ENCODE peak calls at places on chromosomes 11 and 22, in six cellular contexts. One of them, this sample, is unnamed.
A peak's percentile ranks its signal among the peaks of the same experiment; 100 is the strongest.

GRCh38 chr11:96341237-96342130 is 1.5 kb downstream of the MAML2 start:
- DNase-seq in mucosa of descending colon: peak; percentile 83
- DNase-seq in lung: no peak
- DNase-seq in fibroblast of lung: peak; percentile 45
- DNase-seq in astrocyte: no peak
- DNase-seq in body of pancreas: peak; percentile 33
- DNase-seq in this sample: peak; percentile 46

GRCh38 chr11:24622262-24622661 is 125.4 kb downstream of the LUZP2 start:
- DNase-seq in mucosa of descending colon: no peak
- DNase-seq in lung: no peak
- DNase-seq in fibroblast of lung: no peak
- DNase-seq in astrocyte: no peak
- DNase-seq in body of pancreas: no peak
- DNase-seq in this sample: no peak

GRCh38 chr11:77205467-77206263 is 77.6 kb downstream of the MYO7A start:
- DNase-seq in mucosa of descending colon: no peak
- DNase-seq in lung: no peak
- DNase-seq in fibroblast of lung: no peak
- DNase-seq in astrocyte: no peak
- DNase-seq in body of pancreas: no peak
- DNase-seq in this sample: no peak

GRCh38 chr11:28835317-28835716 is 727.1 kb downstream of the METTL15 start:
- DNase-seq in mucosa of descending colon: no peak
- DNase-seq in lung: no peak
- DNase-seq in fibroblast of lung: no peak
- DNase-seq in astrocyte: no peak
- DNase-seq in body of pancreas: no peak
- DNase-seq in this sample: no peak

GRCh38 chr11:32392840-32393239 is 42.5 kb downstream of the WT1 start:
- DNase-seq in mucosa of descending colon: no peak
- DNase-seq in lung: no peak
- DNase-seq in fibroblast of lung: no peak
- DNase-seq in astrocyte: no peak
- DNase-seq in body of pancreas: no peak
- DNase-seq in this sample: no peak

GRCh38 chr11:116376054-116376453 is 396.7 kb downstream of the BUD13 start:
- DNase-seq in mucosa of descending colon: no peak
- DNase-seq in lung: no peak
- DNase-seq in fibroblast of lung: no peak
- DNase-seq in astrocyte: no peak
- DNase-seq in body of pancreas: no peak
- DNase-seq in this sample: no peak

GRCh38 chr11:124643605-124644425 is 21.2 kb downstream of the TBRG1 start:
- DNase-seq in mucosa of descending colon: no peak
- DNase-seq in lung: no peak
- DNase-seq in fibroblast of lung: peak; percentile 98
- DNase-seq in astrocyte: peak; percentile 98
- DNase-seq in body of pancreas: no peak
- DNase-seq in this sample: no peak

GRCh38 chr11:45146072-45147016 is at the start of gene PRDM11:
- DNase-seq in mucosa of descending colon: peak; percentile 61
- DNase-seq in lung: peak; percentile 71
- DNase-seq in fibroblast of lung: peak; percentile 74
- DNase-seq in astrocyte: peak; percentile 52
- DNase-seq in body of pancreas: peak; percentile 79
- DNase-seq in this sample: peak; percentile 82

GRCh38 chr22:41204066-41204465 is 1.0 kb upstream of the L3MBTL2 start:
- DNase-seq in mucosa of descending colon: no peak
- DNase-seq in lung: no peak
- DNase-seq in fibroblast of lung: no peak
- DNase-seq in astrocyte: no peak
- DNase-seq in body of pancreas: no peak
- DNase-seq in this sample: no peak

GRCh38 chr11:65625628-65626342 is 10.2 kb downstream of the PCNX3 start:
- DNase-seq in mucosa of descending colon: no peak
- DNase-seq in lung: peak; percentile 57
- DNase-seq in fibroblast of lung: no peak
- DNase-seq in astrocyte: no peak
- DNase-seq in body of pancreas: peak; percentile 67
- DNase-seq in this sample: peak; percentile 64

GRCh38 chr11:6027501-6027900 is 3.1 kb downstream of the OR56A1 start:
- DNase-seq in mucosa of descending colon: no peak
- DNase-seq in lung: no peak
- DNase-seq in fibroblast of lung: no peak
- DNase-seq in astrocyte: no peak
- DNase-seq in body of pancreas: no peak
- DNase-seq in this sample: no peak

GRCh38 chr11:6440906-6441358 is at the start of gene HPX:
- DNase-seq in mucosa of descending colon: no peak
- DNase-seq in lung: no peak
- DNase-seq in fibroblast of lung: no peak
- DNase-seq in astrocyte: no peak
- DNase-seq in body of pancreas: no peak
- DNase-seq in this sample: no peak

GRCh38 chr11:9362393-9362863 is 22.0 kb upstream of the IPO7 start:
- DNase-seq in mucosa of descending colon: no peak
- DNase-seq in lung: no peak
- DNase-seq in fibroblast of lung: no peak
- DNase-seq in astrocyte: no peak
- DNase-seq in body of pancreas: no peak
- DNase-seq in this sample: no peak

GRCh38 chr11:83033972-83034672 is 37.6 kb downstream of the RAB30 start:
- DNase-seq in mucosa of descending colon: peak; percentile 52
- DNase-seq in lung: no peak
- DNase-seq in fibroblast of lung: peak; percentile 88
- DNase-seq in astrocyte: peak; percentile 81
- DNase-seq in body of pancreas: peak; percentile 54
- DNase-seq in this sample: no peak

GRCh38 chr11:102592634-102593581 is 32.2 kb downstream of the MMP20 start:
- DNase-seq in mucosa of descending colon: no peak
- DNase-seq in lung: no peak
- DNase-seq in fibroblast of lung: peak; percentile 26
- DNase-seq in astrocyte: no peak
- DNase-seq in body of pancreas: no peak
- DNase-seq in this sample: peak; percentile 8

GRCh38 chr22:20025401-20026203 is 4.7 kb downstream of the TANGO2 start:
- DNase-seq in mucosa of descending colon: peak; percentile 39
- DNase-seq in lung: no peak
- DNase-seq in fibroblast of lung: no peak
- DNase-seq in astrocyte: no peak
- DNase-seq in body of pancreas: no peak
- DNase-seq in this sample: no peak

GRCh38 chr11:116104480-116105174 is 600.4 kb upstream of the CADM1 start:
- DNase-seq in mucosa of descending colon: no peak
- DNase-seq in lung: no peak
- DNase-seq in fibroblast of lung: no peak
- DNase-seq in astrocyte: no peak
- DNase-seq in body of pancreas: no peak
- DNase-seq in this sample: no peak

GRCh38 chr22:31871475-31871874 is 72.9 kb upstream of the YWHAH start:
- DNase-seq in mucosa of descending colon: no peak
- DNase-seq in lung: no peak
- DNase-seq in fibroblast of lung: no peak
- DNase-seq in astrocyte: no peak
- DNase-seq in body of pancreas: no peak
- DNase-seq in this sample: no peak

GRCh38 chr11:94504689-94505293 is 7.5 kb upstream of the C11orf97 start:
- DNase-seq in mucosa of descending colon: no peak
- DNase-seq in lung: no peak
- DNase-seq in fibroblast of lung: peak; percentile 41
- DNase-seq in astrocyte: peak; percentile 24
- DNase-seq in body of pancreas: no peak
- DNase-seq in this sample: no peak

GRCh38 chr22:42324566-42324965 is 54.1 kb upstream of the TCF20 start:
- DNase-seq in mucosa of descending colon: no peak
- DNase-seq in lung: no peak
- DNase-seq in fibroblast of lung: no peak
- DNase-seq in astrocyte: no peak
- DNase-seq in body of pancreas: no peak
- DNase-seq in this sample: no peak

GRCh38 chr11:116454020-116454645 is 318.7 kb downstream of the BUD13 start:
- DNase-seq in mucosa of descending colon: no peak
- DNase-seq in lung: peak; percentile 39
- DNase-seq in fibroblast of lung: peak; percentile 28
- DNase-seq in astrocyte: peak; percentile 12
- DNase-seq in body of pancreas: peak; percentile 45
- DNase-seq in this sample: peak; percentile 47

GRCh38 chr11:64288353-64288750 is 2.7 kb downstream of the GPR137 start:
- DNase-seq in mucosa of descending colon: no peak
- DNase-seq in lung: no peak
- DNase-seq in fibroblast of lung: no peak
- DNase-seq in astrocyte: no peak
- DNase-seq in body of pancreas: no peak
- DNase-seq in this sample: no peak

GRCh38 chr11:74493816-74494630 is 499 bp upstream of the LIPT2 start:
- DNase-seq in mucosa of descending colon: no peak
- DNase-seq in lung: no peak
- DNase-seq in fibroblast of lung: no peak
- DNase-seq in astrocyte: no peak
- DNase-seq in body of pancreas: no peak
- DNase-seq in this sample: no peak

GRCh38 chr22:17047656-17048055 is 37.1 kb upstream of the IL17RA start:
- DNase-seq in mucosa of descending colon: no peak
- DNase-seq in lung: no peak
- DNase-seq in fibroblast of lung: no peak
- DNase-seq in astrocyte: no peak
- DNase-seq in body of pancreas: no peak
- DNase-seq in this sample: no peak

GRCh38 chr22:31538815-31539214 is 42.5 kb downstream of the SFI1 start:
- DNase-seq in mucosa of descending colon: no peak
- DNase-seq in lung: no peak
- DNase-seq in fibroblast of lung: no peak
- DNase-seq in astrocyte: no peak
- DNase-seq in body of pancreas: no peak
- DNase-seq in this sample: no peak

GRCh38 chr22:47250995-47251765 is 488.7 kb downstream of the TBC1D22A start:
- DNase-seq in mucosa of descending colon: no peak
- DNase-seq in lung: no peak
- DNase-seq in fibroblast of lung: no peak
- DNase-seq in astrocyte: no peak
- DNase-seq in body of pancreas: no peak
- DNase-seq in this sample: no peak
- H3K9me3 ChIP-seq in mucosa of descending colon: no peaks in the 10 kb centered on the region
- H3K9me3 ChIP-seq in lung: no peaks in the 10 kb centered on the region
- H3K9me3 ChIP-seq in fibroblast of lung: no peaks in the 10 kb centered on the region
- H3K9me3 ChIP-seq in astrocyte: no peaks in the 10 kb centered on the region
- H3K9me3 ChIP-seq in body of pancreas: no peaks in the 10 kb centered on the region
- H3K9me3 ChIP-seq in this sample: no peaks in the 10 kb centered on the region

DNA sequence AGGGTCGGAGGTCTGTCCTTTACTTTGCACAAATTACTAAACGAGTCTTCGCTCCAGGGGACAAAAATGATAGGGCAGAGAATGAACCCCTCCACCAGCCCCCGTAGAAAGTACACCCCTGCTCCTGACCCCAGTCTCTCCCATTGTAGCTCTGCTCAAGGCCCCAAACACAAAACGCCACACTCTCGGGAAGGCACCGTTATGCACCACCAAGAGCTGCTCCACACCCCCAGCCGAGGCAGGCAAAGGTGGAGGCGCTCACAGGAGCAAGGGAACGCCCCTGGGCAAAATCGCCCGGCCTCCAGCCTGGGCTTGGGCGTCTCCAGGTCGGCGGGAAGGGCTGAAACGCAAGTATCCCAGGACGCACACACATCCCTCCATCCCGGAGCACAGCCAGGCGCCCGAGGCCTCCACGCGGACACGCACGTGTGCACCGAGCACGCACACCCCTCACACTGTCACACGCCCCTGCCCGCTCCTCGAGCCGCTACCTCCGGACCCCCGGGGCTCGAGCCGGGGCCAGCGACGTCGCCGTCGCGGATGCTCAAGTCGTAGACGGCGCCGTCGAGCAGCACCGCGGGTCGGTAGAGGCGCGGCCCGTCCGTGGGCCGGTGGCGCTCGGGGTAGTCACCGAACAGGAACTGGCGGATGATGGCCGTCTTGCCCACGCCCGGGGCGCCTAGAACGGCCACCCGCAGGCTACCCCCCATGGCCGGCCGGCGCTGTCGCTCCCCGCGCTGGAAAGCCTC is 786 bp downstream of the RASL10A start:
- DNase-seq in mucosa of descending colon: peak; percentile 62
- DNase-seq in lung: no peak
- DNase-seq in fibroblast of lung: no peak
- DNase-seq in astrocyte: no peak
- DNase-seq in body of pancreas: no peak
- DNase-seq in this sample: no peak
- H3K4me1 ChIP-seq in mucosa of descending colon: peaks cover 49% of the 10 kb centered on the region
- H3K4me1 ChIP-seq in lung: peaks cover 6% of the 10 kb centered on the region
- H3K4me1 ChIP-seq in fibroblast of lung: peaks cover 9% of the 10 kb centered on the region
- H3K4me1 ChIP-seq in astrocyte: peaks cover 26% of the 10 kb centered on the region
- H3K4me1 ChIP-seq in body of pancreas: peaks cover 51% of the 10 kb centered on the region
- H3K4me1 ChIP-seq in this sample: peaks cover 53% of the 10 kb centered on the region

DNA sequence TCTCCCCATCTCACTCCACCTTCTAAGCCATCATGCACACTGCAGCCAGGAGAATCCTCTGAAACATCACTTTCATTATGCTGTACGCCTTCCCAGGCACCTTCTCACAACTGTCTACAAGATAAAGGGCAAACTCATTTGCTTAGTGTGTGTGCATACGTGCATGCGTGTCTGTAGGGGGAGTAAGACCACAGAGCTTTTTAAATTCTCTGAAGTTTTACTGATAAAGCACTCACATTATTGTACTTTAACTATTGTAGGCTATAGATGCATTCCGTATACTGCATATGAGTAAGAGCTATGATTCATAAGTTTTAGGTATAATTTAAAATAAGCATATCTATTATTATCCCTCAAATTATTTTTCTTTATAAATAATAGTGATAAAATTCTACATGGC is 15.3 kb upstream of the ANKK1 start:
- DNase-seq in mucosa of descending colon: no peak
- DNase-seq in lung: no peak
- DNase-seq in fibroblast of lung: no peak
- DNase-seq in astrocyte: no peak
- DNase-seq in body of pancreas: no peak
- DNase-seq in this sample: no peak
- TF ChIP-seq CTCF in mucosa of descending colon: no peak
- TF ChIP-seq CTCF in lung: no peak
- TF ChIP-seq CTCF in fibroblast of lung: peak; percentile 28
- TF ChIP-seq CTCF in astrocyte: peak; percentile 7
- TF ChIP-seq CTCF in body of pancreas: no peak
- TF ChIP-seq CTCF in this sample: no peak

GRCh38 chr22:48275412-48275811 is 1513.0 kb downstream of the TBC1D22A start:
- DNase-seq in mucosa of descending colon: no peak
- DNase-seq in lung: no peak
- DNase-seq in fibroblast of lung: no peak
- DNase-seq in astrocyte: no peak
- DNase-seq in body of pancreas: no peak
- DNase-seq in this sample: no peak
- H3K9me3 ChIP-seq in mucosa of descending colon: no peaks in the 10 kb centered on the region
- H3K9me3 ChIP-seq in lung: no peaks in the 10 kb centered on the region
- H3K9me3 ChIP-seq in fibroblast of lung: no peaks in the 10 kb centered on the region
- H3K9me3 ChIP-seq in astrocyte: peaks cover 2% of the 10 kb centered on the region
- H3K9me3 ChIP-seq in body of pancreas: no peaks in the 10 kb centered on the region
- H3K9me3 ChIP-seq in this sample: no peaks in the 10 kb centered on the region

DNA sequence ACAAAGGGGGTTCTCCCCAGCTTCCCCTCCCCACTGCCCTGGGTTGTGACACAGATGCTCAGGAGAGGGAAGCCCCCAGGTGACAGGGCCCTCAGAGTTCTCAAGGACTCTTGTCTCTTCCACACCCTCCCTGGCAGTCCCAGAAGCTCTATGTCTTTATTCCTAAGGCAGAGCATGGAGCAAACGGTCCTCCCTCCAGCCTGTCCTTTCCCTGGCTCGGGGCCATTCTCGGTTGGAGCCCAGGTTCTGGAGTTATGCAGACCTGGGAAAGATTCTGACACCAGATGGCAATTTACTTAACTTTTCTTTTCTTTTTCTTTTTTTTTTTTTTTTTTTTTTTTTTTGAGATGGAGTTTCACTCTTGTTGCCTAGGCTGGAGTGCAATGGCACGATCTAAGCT is 186.6 kb downstream of the CEP164 start:
- DNase-seq in mucosa of descending colon: no peak
- DNase-seq in lung: no peak
- DNase-seq in fibroblast of lung: no peak
- DNase-seq in astrocyte: no peak
- DNase-seq in body of pancreas: no peak
- DNase-seq in this sample: no peak
- H3K4me1 ChIP-seq in mucosa of descending colon: peaks cover 20% of the 10 kb centered on the region
- H3K4me1 ChIP-seq in lung: no peaks in the 10 kb centered on the region
- H3K4me1 ChIP-seq in fibroblast of lung: no peaks in the 10 kb centered on the region
- H3K4me1 ChIP-seq in astrocyte: no peaks in the 10 kb centered on the region
- H3K4me1 ChIP-seq in body of pancreas: peaks cover 8% of the 10 kb centered on the region
- H3K4me1 ChIP-seq in this sample: no peaks in the 10 kb centered on the region